ENCODE peak calls at places on chromosomes 3 and 15, in four cellular contexts. F, Y, Z and I are unnamed samples.
A peak's percentile ranks its signal among the peaks of the same experiment; 100 is the strongest.

GRCh38 chr3:127159547-127159946 is 33.4 kb upstream of the PRR23E start:
- DNase-seq in F (peak; percentile 93), Y (no peak), Z (peak; percentile 38), I (no peak)

GRCh38 chr15:42616107-42616506 is 40.7 kb downstream of the STARD9 start:
- DNase-seq in F (no peak), Y (no peak), Z (no peak), I (no peak)

GRCh38 chr15:40282870-40283614 is at the start of gene ANKRD63:
- DNase-seq in F (no peak), Y (no peak), Z (no peak), I (peak; percentile 92)

GRCh38 chr15:60656041-60656440 is 177.1 kb upstream of the ICE2 start:
- DNase-seq in F (no peak), Y (no peak), Z (no peak), I (no peak)

GRCh38 chr15:99105516-99106341 is 849 bp downstream of the SYNM start:
- DNase-seq in F (no peak), Y (peak; percentile 45), Z (peak; percentile 79), I (peak; percentile 48)

GRCh38 chr15:74373056-74373650 is 5.7 kb upstream of the CYP11A1 start:
- DNase-seq in F (no peak), Y (no peak), Z (no peak), I (no peak)

GRCh38 chr15:51286816-51287215 is 51.6 kb downstream of the CYP19A1 start:
- DNase-seq in F (no peak), Y (no peak), Z (no peak), I (no peak)

GRCh38 chr15:42932833-42933515 is 12.4 kb upstream of the TTBK2 start:
- DNase-seq in F (no peak), Y (no peak), Z (no peak), I (no peak)

GRCh38 chr15:98865397-98866339 is 141.9 kb downstream of the PGPEP1L start:
- DNase-seq in F (peak; percentile 80), Y (peak; percentile 81), Z (peak; percentile 87), I (peak; percentile 79)

GRCh38 chr3:154786724-154787123 is 293.4 kb upstream of the MME start:
- DNase-seq in F (no peak), Y (no peak), Z (no peak), I (no peak)

GRCh38 chr3:36709826-36710365 is 54.5 kb downstream of the DCLK3 start:
- DNase-seq in F (no peak), Y (no peak), Z (no peak), I (no peak)

GRCh38 chr15:66763186-66764066 is 61.4 kb downstream of the SMAD6 start:
- DNase-seq in F (no peak), Y (no peak), Z (peak; percentile 98), I (no peak)

GRCh38 chr15:28901587-28901980 is 15.8 kb downstream of the APBA2 start:
- DNase-seq in F (no peak), Y (no peak), Z (peak; percentile 43), I (no peak)

GRCh38 chr3:126551066-126551838 is 7.5 kb downstream of the C3orf22 start:
- DNase-seq in F (no peak), Y (no peak), Z (peak; percentile 35), I (no peak)

GRCh38 chr3:59426851-59427565 is 377.2 kb upstream of the CFAP20DC start:
- DNase-seq in F (no peak), Y (no peak), Z (no peak), I (no peak)

GRCh38 chr15:90315276-90315982 is 36.7 kb upstream of the ZNF774 start:
- DNase-seq in F (no peak), Y (no peak), Z (peak; percentile 96), I (no peak)

GRCh38 chr3:4974154-4974553 is 5.1 kb upstream of the BHLHE40 start:
- DNase-seq in F (no peak), Y (no peak), Z (no peak), I (no peak)

GRCh38 chr3:177893321-177893720 is 642.9 kb upstream of the KCNMB2 start:
- DNase-seq in F (no peak), Y (no peak), Z (no peak), I (no peak)

GRCh38 chr3:17643691-17644090 is 98.7 kb downstream of the TBC1D5 start:
- DNase-seq in F (no peak), Y (no peak), Z (no peak), I (no peak)